ENCODE peak calls at places on chromosomes 11 and 22, in six cellular contexts. J is brain microvascular endothelial cell, G is kidney epithelial cell, C is fibroblast of pulmonary artery, A is BJ, Q is GM12864. T is an unnamed sample.

GRCh38 chr11:61950035-61950547 is at the start of gene BEST1:
- DNase-seq in A (no peak), G (no peak), C (no peak), Q (no peak), J (no peak), T (no peak)

GRCh38 chr11:35115688-35116030 is 23.3 kb upstream of the CD44 start:
- DNase-seq in A (no peak), C (no peak), G (no peak), Q (no peak), J (no peak), T (no peak)

GRCh38 chr11:8086001-8086479 is 5.0 kb downstream of the TUB start:
- DNase-seq in J (no peak), C (no peak), Q (no peak), A (no peak), G (no peak), T (no peak)

GRCh38 chr11:75745807-75746206 is 22.8 kb upstream of the DGAT2 start:
- DNase-seq in Q (no peak), A (no peak), J (no peak), C (no peak), G (no peak), T (no peak)

GRCh38 chr22:32723632-32724031 is 77.9 kb upstream of the TIMP3 start:
- DNase-seq in G (peak), A (peak), J (peak), Q (peak), C (peak), T (peak)

GRCh38 chr11:62443390-62444201 is 24.8 kb downstream of the SCGB1A1 start:
- DNase-seq in J (no peak), Q (no peak), A (no peak), C (peak), G (no peak), T (no peak)

GRCh38 chr11:116792869-116793475 is 1.3 kb upstream of the APOA5 start:
- DNase-seq in C (peak), Q (no peak), J (peak), A (peak), G (peak), T (no peak)

GRCh38 chr11:65571940-65572339 is 398 bp upstream of the FAM89B start:
- DNase-seq in J (no peak), Q (no peak), G (no peak), C (peak), A (no peak), T (no peak)

GRCh38 chr11:9893474-9893873 is 229.6 kb downstream of the SWAP70 start:
- DNase-seq in Q (no peak), G (no peak), A (no peak), C (no peak), J (no peak), T (no peak)

GRCh38 chr11:113730887-113731726 is 25.0 kb upstream of the TMPRSS5 start:
- DNase-seq in Q (no peak), C (peak), J (peak), A (peak), G (peak), T (peak)

GRCh38 chr11:121535122-121535796 is 82.5 kb upstream of the SORL1-AS1 start:
- DNase-seq in G (no peak), A (no peak), C (no peak), J (no peak), Q (no peak), T (no peak)

GRCh38 chr11:67071420-67072284 is 15.0 kb downstream of the RHOD start:
- DNase-seq in G (no peak), C (peak), Q (no peak), A (no peak), J (peak), T (no peak)

GRCh38 chr11:86488553-86488952 is 113.9 kb downstream of the CCDC81 start:
- DNase-seq in A (no peak), C (no peak), G (no peak), Q (no peak), J (no peak), T (no peak)

GRCh38 chr11:19800162-19800561 is 87.5 kb downstream of the NAV2 start:
- DNase-seq in A (no peak), G (no peak), Q (no peak), C (no peak), J (no peak), T (no peak)

GRCh38 chr11:111727431-111727830 is 38.8 kb downstream of the PPP2R1B start:
- DNase-seq in A (no peak), C (no peak), J (no peak), Q (no peak), G (no peak), T (no peak)

GRCh38 chr22:42644422-42645340 is 4.3 kb upstream of the ATP5MGL start:
- DNase-seq in A (no peak), Q (no peak), J (no peak), C (peak), G (no peak), T (no peak)

GRCh38 chr22:46150615-46151423 is 493 bp downstream of the PPARA start:
- DNase-seq in C (no peak), J (no peak), Q (no peak), G (no peak), A (no peak), T (no peak)

GRCh38 chr11:91158901-91159537 is 936.2 kb upstream of the CHORDC1 start:
- DNase-seq in J (no peak), Q (no peak), G (no peak), A (no peak), C (peak), T (no peak)

GRCh38 chr11:127640822-127641485 is 640.4 kb upstream of the KIRREL3 start:
- DNase-seq in C (peak), Q (no peak), G (peak), A (no peak), J (peak), T (no peak)

GRCh38 chr11:124311677-124312076 is 2.1 kb downstream of the OR8D1 start:
- DNase-seq in A (no peak), G (no peak), C (no peak), Q (no peak), J (no peak), T (no peak)

GRCh38 chr22:36239150-36239400 is 252 bp downstream of the APOL2 start:
- DNase-seq in Q (no peak), G (no peak), J (no peak), C (no peak), A (no peak), T (no peak)

GRCh38 chr11:116461789-116462188 is 311.0 kb downstream of the BUD13 start:
- DNase-seq in A (no peak), C (no peak), Q (no peak), G (no peak), J (no peak), T (no peak)

GRCh38 chr22:24107668-24108067 is 73.6 kb upstream of the SUSD2 start:
- DNase-seq in A (peak), J (peak), C (peak), Q (no peak), G (no peak), T (peak)

GRCh38 chr22:31754813-31755212 is 994 bp downstream of the DEPDC5 start:
- DNase-seq in C (no peak), A (no peak), G (no peak), Q (no peak), J (no peak), T (no peak)

GRCh38 chr11:60872952-60873524 is 5.7 kb downstream of the ZP1 start:
- DNase-seq in G (peak), J (peak), C (peak), Q (no peak), A (peak), T (peak)

GRCh38 chr11:94302806-94303205 is 1.6 kb upstream of the IZUMO1R start:
- DNase-seq in Q (no peak), C (no peak), A (no peak), G (no peak), J (no peak), T (no peak)

GRCh38 chr22:19419464-19420178 is 11.9 kb downstream of the HIRA start:
- DNase-seq in Q (peak), C (peak), J (no peak), A (no peak), G (no peak), T (no peak)

GRCh38 chr11:89625171-89625570 is 84.9 kb upstream of the TRIM77 start:
- DNase-seq in G (no peak), A (no peak), C (no peak), J (no peak), Q (no peak), T (no peak)

GRCh38 chr22:38167988-38168407 is 13.6 kb downstream of the PLA2G6 start:
- DNase-seq in A (no peak), G (no peak), J (no peak), Q (no peak), C (no peak), T (no peak)

GRCh38 chr11:100151944-100152343 is 535.1 kb upstream of the ARHGAP42 start:
- DNase-seq in C (no peak), Q (no peak), A (no peak), J (peak), G (peak), T (no peak)

GRCh38 chr11:122089111-122089510 is 26.9 kb downstream of the BLID start:
- DNase-seq in Q (no peak), J (no peak), A (no peak), C (no peak), G (no peak), T (no peak)

DNA sequence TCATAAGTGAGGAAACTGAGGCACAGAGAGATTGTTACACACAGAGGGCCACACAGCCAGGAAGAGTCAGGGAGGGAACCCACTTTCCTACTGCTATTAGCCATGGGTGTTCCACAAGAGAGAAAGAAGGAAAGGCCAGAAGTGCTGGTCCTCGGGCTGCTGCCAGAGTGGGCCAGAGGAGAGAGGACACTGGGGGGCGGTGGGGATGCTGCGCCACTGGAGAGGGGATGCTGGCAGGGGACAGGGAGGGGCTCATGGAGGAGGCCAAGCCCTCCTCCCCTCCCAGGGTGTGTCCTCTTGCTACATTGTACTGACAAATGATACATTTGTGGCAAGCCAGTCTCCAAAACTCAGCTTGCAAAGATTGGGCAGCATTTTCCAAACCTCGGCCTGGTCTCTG is 9.9 kb downstream of the IL10RA start:
- DNase-seq in A (no peak), J (no peak), G (no peak), C (no peak), Q (no peak), T (no peak)
- H3K4me3 ChIP-seq in A (no peak), J (no peak), G (no peak), C (no peak), Q (no peak), T (no peak)

DNA sequence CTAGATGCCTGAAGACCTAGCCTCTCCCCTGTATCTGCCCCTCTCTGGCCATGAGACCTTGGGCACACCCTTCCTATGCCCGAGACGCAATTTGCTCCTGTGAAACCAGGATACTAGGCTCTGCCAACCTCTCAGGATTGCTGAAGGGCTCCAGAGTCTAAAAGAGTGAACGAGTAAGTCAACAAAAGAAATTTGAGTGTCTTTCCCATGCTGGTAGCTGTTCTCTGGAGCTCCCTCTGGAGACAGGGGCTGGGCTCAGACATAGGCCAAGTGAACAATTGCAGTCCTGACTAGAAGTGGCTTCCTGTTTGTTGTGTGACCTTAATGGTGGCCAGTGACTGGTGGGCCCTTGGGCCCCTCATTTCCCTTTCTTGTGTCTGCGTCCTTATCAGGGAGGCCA is 189.0 kb upstream of the NARS2 start:
- DNase-seq in Q (no peak), C (no peak), J (no peak), A (no peak), G (no peak), T (no peak)
- H3K4me3 ChIP-seq in Q (no peak), C (no peak), J (no peak), A (no peak), G (no peak), T (no peak)

GRCh38 chr11:2891901-2892214 is 6.3 kb upstream of the CDKN1C start:
- DNase-seq in G (no peak), J (no peak), A (no peak), Q (no peak), C (no peak), T (no peak)
- H3K4me3 ChIP-seq in G (no peak), J (peak), A (peak), Q (peak), C (no peak), T (no peak)

GRCh38 chr22:17348464-17349103 is 20.7 kb upstream of the CECR2 start:
- DNase-seq in Q (no peak), C (no peak), G (no peak), A (no peak), J (no peak), T (no peak)

GRCh38 chr22:17352798-17353197 is 16.5 kb upstream of the CECR2 start:
- DNase-seq in A (no peak), J (no peak), Q (no peak), C (no peak), G (no peak), T (no peak)

GRCh38 chr22:17347724-17348123 is 21.5 kb upstream of the CECR2 start:
- DNase-seq in G (no peak), A (no peak), Q (no peak), C (no peak), J (no peak), T (no peak)

GRCh38 chr22:17349172-17349571 is 20.1 kb upstream of the CECR2 start:
- DNase-seq in Q (no peak), A (no peak), C (no peak), G (no peak), J (no peak), T (no peak)

DNA sequence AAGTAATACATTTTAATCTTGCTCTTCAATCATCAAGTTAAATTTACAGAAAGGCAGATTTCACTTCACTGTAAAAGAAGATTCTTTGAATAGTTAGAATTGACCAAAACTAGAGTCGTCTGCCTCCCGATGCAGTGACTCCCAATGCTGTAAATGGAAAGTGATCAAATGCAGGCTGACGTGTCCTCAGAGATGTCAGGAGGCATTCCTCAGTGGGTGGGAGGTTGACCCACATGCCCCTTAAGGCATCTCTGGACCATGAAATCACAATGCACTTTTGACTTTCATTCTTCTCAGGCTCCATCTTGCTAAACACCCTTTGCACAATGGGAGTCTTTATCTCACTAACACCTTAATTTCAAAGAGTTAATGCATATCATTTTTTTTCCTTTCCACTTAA is 19.0 kb upstream of the CECR2 start:
- DNase-seq in J (peak), Q (no peak), C (no peak), A (no peak), G (no peak), T (no peak)
- H3K4me3 ChIP-seq in J (no peak), Q (no peak), C (no peak), A (no peak), G (no peak), T (no peak)

DNA sequence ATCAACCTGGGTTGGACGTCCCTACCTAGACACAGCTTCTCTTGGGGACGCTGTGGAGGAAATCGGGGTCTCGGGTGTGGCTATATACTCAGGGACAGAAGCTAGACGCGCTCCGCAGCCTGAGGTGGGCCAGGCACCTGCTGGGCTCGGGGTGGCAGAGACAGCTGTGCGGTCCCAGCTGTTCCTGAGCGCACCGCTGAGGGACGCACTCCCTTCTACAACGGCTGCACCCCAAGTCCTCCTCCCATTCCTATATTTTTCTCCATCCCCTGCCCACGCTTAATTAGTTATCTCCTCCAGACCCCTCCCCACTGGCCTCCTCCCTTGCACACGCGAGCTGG is 188 bp upstream of the MTNR1B start:
- DNase-seq in A (no peak), Q (no peak), J (no peak), C (no peak), G (no peak), T (no peak)
- H3K4me3 ChIP-seq in A (no peak), Q (no peak), J (no peak), C (no peak), G (no peak), T (no peak)

DNA sequence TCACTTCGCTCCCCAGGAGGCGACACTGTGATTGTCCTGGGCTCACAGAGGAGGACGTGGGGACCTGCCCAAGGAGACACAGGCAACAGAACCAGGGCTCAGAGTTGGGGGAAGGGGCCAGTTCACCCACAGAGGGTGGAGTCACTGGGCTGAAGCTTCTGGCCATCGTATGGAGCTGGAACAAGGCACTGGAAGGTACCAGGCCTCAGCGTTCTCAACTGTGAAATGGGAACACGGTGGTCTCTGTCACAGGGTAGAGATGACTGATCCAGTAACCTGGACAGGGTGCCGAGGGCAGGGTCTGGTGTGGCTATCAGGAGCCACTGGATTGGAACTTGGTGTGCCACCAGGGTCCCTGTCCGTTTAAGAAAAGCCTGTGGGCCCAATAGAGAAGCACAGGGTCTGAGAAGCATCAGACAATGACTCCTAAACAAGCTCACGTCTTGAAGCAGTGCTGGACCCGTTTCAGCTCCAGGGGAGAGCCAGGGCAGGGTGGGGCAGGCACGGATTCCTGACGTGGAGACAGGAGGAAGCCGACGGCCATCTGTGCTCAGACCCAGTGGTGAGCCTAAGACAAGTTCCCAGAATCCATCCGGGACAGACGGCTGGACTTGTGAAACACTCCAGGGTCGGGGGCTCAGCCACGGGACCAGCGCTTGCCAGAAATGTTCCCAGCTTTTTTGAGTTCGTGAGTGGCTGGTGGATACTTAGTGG is 25.0 kb upstream of the KCNQ1OT1 start:
- DNase-seq in J (no peak), A (no peak), Q (no peak), G (no peak), C (peak), T (no peak)
- H3K4me3 ChIP-seq in J (no peak), A (no peak), Q (no peak), G (no peak), C (no peak), T (no peak)

DNA sequence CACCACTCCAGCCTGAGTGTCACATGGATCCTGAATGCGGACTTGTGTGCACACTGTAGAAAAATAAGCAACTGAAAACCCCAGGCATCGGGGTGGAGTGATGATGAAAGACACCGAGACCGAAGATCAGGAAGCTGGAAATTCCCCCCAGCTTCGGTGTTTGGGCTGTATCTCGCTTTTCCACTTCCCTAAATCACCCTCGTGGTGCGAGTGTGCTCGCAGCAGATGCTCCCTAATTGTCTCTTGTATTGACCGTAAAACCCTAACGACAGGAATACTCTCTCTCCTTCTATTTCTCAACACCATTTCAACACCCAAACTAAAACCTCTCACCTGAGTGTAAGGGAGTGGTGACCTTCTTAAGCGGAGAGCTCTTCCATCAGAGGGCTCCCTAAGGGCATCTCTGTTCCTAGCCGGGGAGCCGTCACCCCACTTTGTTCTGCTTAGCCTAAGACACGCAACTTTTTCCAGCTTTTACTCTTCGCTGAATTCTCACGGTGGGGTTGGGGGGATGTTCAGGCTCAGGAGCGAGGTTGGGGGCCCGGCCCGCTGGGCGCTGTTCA is 637 bp upstream of the GRK3 start:
- DNase-seq in A (no peak), Q (no peak), J (no peak), C (no peak), G (no peak), T (no peak)
- H3K4me3 ChIP-seq in A (peak), Q (peak), J (peak), C (peak), G (no peak), T (peak)

DNA sequence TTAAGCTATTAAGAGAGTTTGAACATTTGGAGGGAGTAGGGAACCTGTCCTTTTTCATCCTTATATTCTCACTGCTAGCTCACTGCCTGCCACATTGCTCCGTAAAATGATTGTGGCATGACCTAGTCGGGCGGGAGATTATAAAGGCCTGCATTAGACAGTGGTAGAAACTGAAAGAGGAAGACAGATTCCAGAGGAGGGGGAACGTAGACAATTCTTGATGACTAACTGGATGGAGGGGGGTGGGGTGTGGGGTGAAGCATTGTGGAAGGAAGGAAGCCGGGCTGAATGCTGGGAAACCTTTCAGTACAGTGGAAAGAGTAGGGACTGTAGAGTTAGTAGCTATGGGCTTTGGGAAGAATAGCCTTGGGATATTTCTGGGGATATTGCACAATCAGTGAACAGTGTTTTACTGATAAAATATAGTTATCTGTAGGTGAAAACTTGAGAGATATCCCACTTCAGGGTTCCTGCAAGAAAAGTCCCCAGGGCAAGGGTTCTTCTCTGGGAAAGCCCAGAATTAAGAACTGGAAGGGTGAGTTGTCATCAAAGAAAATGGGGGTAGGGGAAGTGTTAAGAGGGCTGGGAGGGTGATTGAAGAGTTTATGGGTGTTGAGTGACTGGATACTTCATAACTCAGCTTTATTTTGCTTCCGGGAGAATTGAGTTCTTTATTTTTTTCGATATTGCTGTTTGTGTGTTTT is 2.1 kb downstream of the MED15 start:
- DNase-seq in J (peak), G (peak), Q (no peak), A (peak), C (peak), T (peak)
- H3K4me3 ChIP-seq in J (peak), G (peak), Q (peak), A (peak), C (peak), T (peak)